ENCODE peak calls at places on chromosomes 11 and 22, in four cellular contexts. One of them, this sample, is unnamed.

GRCh38 chr22:22386602-22387385 is 121.7 kb downstream of the ZNF280B start:
- DNase-seq in ELR: no peak
- DNase-seq in stimulated activated CD8-positive, alpha-beta memory T cell treated with anti-CD3 and anti-CD28 coated beads, Interleukin-2, amount 100 ng/mL, for 1 hour: no peak
- DNase-seq in mesothelial cell of epicardium: no peak
- DNase-seq in this sample: no peak

GRCh38 chr11:12941671-12942070 is 67.4 kb upstream of the RASSF10 start:
- DNase-seq in ELR: no peak
- DNase-seq in stimulated activated CD8-positive, alpha-beta memory T cell treated with anti-CD3 and anti-CD28 coated beads, Interleukin-2, amount 100 ng/mL, for 1 hour: no peak
- DNase-seq in mesothelial cell of epicardium: no peak
- DNase-seq in this sample: no peak

GRCh38 chr11:10918698-10919097 is 60.8 kb upstream of the ZBED5 start:
- DNase-seq in ELR: peak; percentile 43
- DNase-seq in stimulated activated CD8-positive, alpha-beta memory T cell treated with anti-CD3 and anti-CD28 coated beads, Interleukin-2, amount 100 ng/mL, for 1 hour: no peak
- DNase-seq in mesothelial cell of epicardium: no peak
- DNase-seq in this sample: peak; percentile 49

GRCh38 chr11:9060700-9061111 is 30.7 kb downstream of the SCUBE2 start:
- DNase-seq in ELR: peak; percentile 39
- DNase-seq in stimulated activated CD8-positive, alpha-beta memory T cell treated with anti-CD3 and anti-CD28 coated beads, Interleukin-2, amount 100 ng/mL, for 1 hour: no peak
- DNase-seq in mesothelial cell of epicardium: no peak
- DNase-seq in this sample: peak; percentile 23

GRCh38 chr22:50542416-50542927 is 3.2 kb upstream of the KLHDC7B start:
- DNase-seq in ELR: peak; percentile 44
- DNase-seq in stimulated activated CD8-positive, alpha-beta memory T cell treated with anti-CD3 and anti-CD28 coated beads, Interleukin-2, amount 100 ng/mL, for 1 hour: no peak
- DNase-seq in mesothelial cell of epicardium: no peak
- DNase-seq in this sample: peak; percentile 78

GRCh38 chr11:75453916-75454655 is 21.1 kb upstream of the KLHL35 start:
- DNase-seq in ELR: no peak
- DNase-seq in stimulated activated CD8-positive, alpha-beta memory T cell treated with anti-CD3 and anti-CD28 coated beads, Interleukin-2, amount 100 ng/mL, for 1 hour: no peak
- DNase-seq in mesothelial cell of epicardium: no peak
- DNase-seq in this sample: no peak

GRCh38 chr22:46483353-46483752 is 54.1 kb downstream of the CELSR1 start:
- DNase-seq in ELR: no peak
- DNase-seq in stimulated activated CD8-positive, alpha-beta memory T cell treated with anti-CD3 and anti-CD28 coated beads, Interleukin-2, amount 100 ng/mL, for 1 hour: no peak
- DNase-seq in mesothelial cell of epicardium: no peak
- DNase-seq in this sample: no peak

GRCh38 chr11:78195917-78196545 is 7.3 kb downstream of the USP35 start:
- DNase-seq in ELR: no peak
- DNase-seq in stimulated activated CD8-positive, alpha-beta memory T cell treated with anti-CD3 and anti-CD28 coated beads, Interleukin-2, amount 100 ng/mL, for 1 hour: no peak
- DNase-seq in mesothelial cell of epicardium: no peak
- DNase-seq in this sample: no peak

GRCh38 chr11:72924568-72925190 is 110.5 kb downstream of the ATG16L2 start:
- DNase-seq in ELR: peak; percentile 55
- DNase-seq in stimulated activated CD8-positive, alpha-beta memory T cell treated with anti-CD3 and anti-CD28 coated beads, Interleukin-2, amount 100 ng/mL, for 1 hour: no peak
- DNase-seq in mesothelial cell of epicardium: no peak
- DNase-seq in this sample: peak; percentile 43

GRCh38 chr22:17570851-17571631 is 7.7 kb downstream of the SLC25A18 start:
- DNase-seq in ELR: peak; percentile 76
- DNase-seq in stimulated activated CD8-positive, alpha-beta memory T cell treated with anti-CD3 and anti-CD28 coated beads, Interleukin-2, amount 100 ng/mL, for 1 hour: no peak
- DNase-seq in mesothelial cell of epicardium: no peak
- DNase-seq in this sample: peak; percentile 54

GRCh38 chr22:50192825-50193204 is 7.1 kb downstream of the TRABD start:
- DNase-seq in ELR: no peak
- DNase-seq in stimulated activated CD8-positive, alpha-beta memory T cell treated with anti-CD3 and anti-CD28 coated beads, Interleukin-2, amount 100 ng/mL, for 1 hour: no peak
- DNase-seq in mesothelial cell of epicardium: no peak
- DNase-seq in this sample: no peak

GRCh38 chr11:24240496-24240895 is 256.4 kb upstream of the LUZP2 start:
- DNase-seq in ELR: no peak
- DNase-seq in stimulated activated CD8-positive, alpha-beta memory T cell treated with anti-CD3 and anti-CD28 coated beads, Interleukin-2, amount 100 ng/mL, for 1 hour: no peak
- DNase-seq in mesothelial cell of epicardium: no peak
- DNase-seq in this sample: no peak

GRCh38 chr11:70541176-70541575 is 142.8 kb downstream of the CTTN start:
- DNase-seq in ELR: no peak
- DNase-seq in stimulated activated CD8-positive, alpha-beta memory T cell treated with anti-CD3 and anti-CD28 coated beads, Interleukin-2, amount 100 ng/mL, for 1 hour: no peak
- DNase-seq in mesothelial cell of epicardium: no peak
- DNase-seq in this sample: no peak

GRCh38 chr22:50691521-50691920 is 18.9 kb downstream of the SHANK3 start:
- DNase-seq in ELR: peak; percentile 57
- DNase-seq in stimulated activated CD8-positive, alpha-beta memory T cell treated with anti-CD3 and anti-CD28 coated beads, Interleukin-2, amount 100 ng/mL, for 1 hour: no peak
- DNase-seq in mesothelial cell of epicardium: no peak
- DNase-seq in this sample: peak; percentile 30

GRCh38 chr11:118939948-118940598 is 14.3 kb upstream of the BCL9L start:
- DNase-seq in ELR: no peak
- DNase-seq in stimulated activated CD8-positive, alpha-beta memory T cell treated with anti-CD3 and anti-CD28 coated beads, Interleukin-2, amount 100 ng/mL, for 1 hour: no peak
- DNase-seq in mesothelial cell of epicardium: no peak
- DNase-seq in this sample: no peak

GRCh38 chr22:49023161-49023878 is 804.4 kb downstream of the BRD1 start:
- DNase-seq in ELR: no peak
- DNase-seq in stimulated activated CD8-positive, alpha-beta memory T cell treated with anti-CD3 and anti-CD28 coated beads, Interleukin-2, amount 100 ng/mL, for 1 hour: no peak
- DNase-seq in mesothelial cell of epicardium: peak; percentile 14
- DNase-seq in this sample: no peak

GRCh38 chr11:34860034-34860433 is 56.1 kb downstream of the APIP start:
- DNase-seq in ELR: no peak
- DNase-seq in stimulated activated CD8-positive, alpha-beta memory T cell treated with anti-CD3 and anti-CD28 coated beads, Interleukin-2, amount 100 ng/mL, for 1 hour: no peak
- DNase-seq in mesothelial cell of epicardium: no peak
- DNase-seq in this sample: peak; percentile 94

GRCh38 chr11:30360741-30361140 is 37.8 kb downstream of the ARL14EP start:
- DNase-seq in ELR: no peak
- DNase-seq in stimulated activated CD8-positive, alpha-beta memory T cell treated with anti-CD3 and anti-CD28 coated beads, Interleukin-2, amount 100 ng/mL, for 1 hour: no peak
- DNase-seq in mesothelial cell of epicardium: no peak
- DNase-seq in this sample: peak; percentile 95

GRCh38 chr11:117823941-117824420 is 563 bp downstream of the FXYD2 start:
- DNase-seq in ELR: no peak
- DNase-seq in stimulated activated CD8-positive, alpha-beta memory T cell treated with anti-CD3 and anti-CD28 coated beads, Interleukin-2, amount 100 ng/mL, for 1 hour: no peak
- DNase-seq in mesothelial cell of epicardium: no peak
- DNase-seq in this sample: no peak

GRCh38 chr11:75582935-75583709 is 21.1 kb downstream of the SERPINH1 start:
- DNase-seq in ELR: peak; percentile 76
- DNase-seq in stimulated activated CD8-positive, alpha-beta memory T cell treated with anti-CD3 and anti-CD28 coated beads, Interleukin-2, amount 100 ng/mL, for 1 hour: peak; percentile 23
- DNase-seq in mesothelial cell of epicardium: peak; percentile 74
- DNase-seq in this sample: no peak